ENCODE peak calls at places on chromosomes 7 and 10, in nine cellular contexts. S is T-cell; Z is kidney tubule cell; J is AG04450; R is naive thymus-derived CD8-positive, alpha-beta T cell; G is GM06990; X is stimulated activated CD4-positive, alpha-beta T cell treated with anti-CD3 and anti-CD28 coated beads, Interleukin-4, amount 100 ng/mL, for 4 hours; D is cerebellum; M is stimulated activated CD8-positive, alpha-beta memory T cell treated with anti-CD3 and anti-CD28 coated beads, Interleukin-12 subunit alpha, Interleukin-12 subunit beta, amount 100 ng/mL, for 1 hour. Q is an unnamed sample.

GRCh38 chr10:62250594-62251198 is 17.9 kb downstream of the RTKN2 start:
- DNase-seq in Z (peak), M (no peak), J (no peak), D (no peak), G (no peak), X (no peak), S (no peak), R (no peak), Q (no peak)

GRCh38 chr7:835491-836401 is 3.5 kb downstream of the SUN1 start:
- DNase-seq in D (peak), M (no peak), G (no peak), R (no peak), X (no peak), S (no peak), Z (peak), J (no peak), Q (no peak)

GRCh38 chr7:130296221-130296951 is 3.4 kb downstream of the CPA4 start:
- DNase-seq in S (no peak), D (no peak), R (no peak), M (no peak), G (no peak), Z (no peak), X (no peak), J (no peak), Q (no peak)

GRCh38 chr7:88668591-88668990 is 90.9 kb upstream of the ZNF804B start:
- DNase-seq in Z (no peak), J (no peak), G (no peak), M (no peak), X (no peak), S (no peak), R (no peak), D (peak), Q (no peak)

GRCh38 chr10:71513896-71514295 is 117.2 kb downstream of the CDH23 start:
- DNase-seq in X (no peak), S (no peak), M (no peak), R (no peak), J (no peak), Z (no peak), D (no peak), G (no peak), Q (no peak)

GRCh38 chr7:27647052-27647451 is 15.6 kb downstream of the HIBADH start:
- DNase-seq in Z (peak), X (no peak), J (peak), M (no peak), R (no peak), D (no peak), G (no peak), S (no peak), Q (no peak)

GRCh38 chr7:40698214-40698920 is 563.6 kb downstream of the SUGCT start:
- DNase-seq in D (no peak), Z (no peak), R (no peak), S (no peak), G (no peak), J (no peak), X (no peak), M (no peak), Q (no peak)

GRCh38 chr7:117901089-117901797 is 28.0 kb upstream of the CTTNBP2 start:
- DNase-seq in M (no peak), G (no peak), D (no peak), Z (peak), J (no peak), X (no peak), S (no peak), R (no peak), Q (no peak)

GRCh38 chr10:124217031-124217430 is 123.6 kb upstream of the CHST15 start:
- DNase-seq in Z (no peak), M (no peak), J (no peak), X (no peak), R (no peak), G (no peak), D (no peak), S (no peak), Q (no peak)

GRCh38 chr10:73586583-73586984 is 4.6 kb downstream of the USP54 start:
- DNase-seq in Z (no peak), S (no peak), G (no peak), X (no peak), D (no peak), R (no peak), M (no peak), J (peak), Q (no peak)

GRCh38 chr7:1818581-1819200 is 148.6 kb downstream of the ELFN1 start:
- DNase-seq in G (no peak), S (no peak), R (no peak), M (no peak), J (no peak), Z (no peak), D (no peak), X (no peak), Q (no peak)

GRCh38 chr10:44857363-44858016 is 53.6 kb upstream of the TMEM72 start:
- DNase-seq in G (no peak), J (peak), X (peak), D (peak), Z (peak), R (peak), S (peak), M (peak), Q (no peak)

GRCh38 chr7:107025449-107026103 is 18.9 kb upstream of the PRKAR2B start:
- DNase-seq in M (no peak), D (no peak), G (no peak), X (no peak), J (no peak), S (no peak), R (no peak), Z (no peak), Q (no peak)

GRCh38 chr10:43852644-43853214 is 204.0 kb upstream of the ZNF32 start:
- DNase-seq in Z (no peak), X (no peak), J (no peak), G (no peak), M (no peak), D (no peak), S (no peak), R (no peak), Q (no peak)

GRCh38 chr10:43110318-43111071 is 27.8 kb upstream of the CSGALNACT2 start:
- DNase-seq in X (no peak), M (no peak), D (no peak), R (no peak), G (no peak), Z (no peak), S (no peak), J (no peak), Q (no peak)

GRCh38 chr10:26480909-26481703 is 43.0 kb downstream of the APBB1IP start:
- DNase-seq in S (no peak), G (no peak), R (no peak), X (no peak), Z (no peak), M (no peak), J (no peak), D (no peak), Q (no peak)

GRCh38 chr10:10872706-10873276 is 144.9 kb upstream of the CELF2 start:
- DNase-seq in G (no peak), D (no peak), M (no peak), Z (no peak), S (no peak), X (no peak), J (no peak), R (no peak), Q (no peak)

GRCh38 chr10:90289037-90289436 is 568.8 kb downstream of the HTR7 start:
- DNase-seq in X (no peak), S (no peak), J (no peak), D (no peak), M (no peak), R (no peak), G (peak), Z (peak), Q (peak)

GRCh38 chr7:149004405-149005370 is 23.6 kb downstream of the PDIA4 start:
- DNase-seq in R (no peak), G (no peak), M (no peak), X (no peak), Z (no peak), S (no peak), D (no peak), J (no peak), Q (no peak)

GRCh38 chr10:97121084-97121483 is 64.7 kb downstream of the SLIT1 start:
- DNase-seq in S (no peak), G (no peak), X (no peak), R (no peak), J (no peak), M (no peak), Z (no peak), D (no peak), Q (no peak)

GRCh38 chr7:142636751-142637150 is 112.5 kb upstream of the PRSS1 start:
- DNase-seq in Z (no peak), X (peak), G (no peak), S (peak), R (no peak), M (no peak), J (no peak), D (no peak), Q (no peak)

GRCh38 chr7:21912931-21913780 is 32.5 kb downstream of the CDCA7L start:
- DNase-seq in X (no peak), J (no peak), Z (no peak), G (no peak), S (no peak), M (no peak), D (no peak), R (no peak), Q (no peak)

GRCh38 chr7:121953601-121954000 is 80.6 kb downstream of the PTPRZ1 start:
- DNase-seq in G (no peak), Z (peak), M (no peak), X (no peak), S (no peak), D (no peak), J (no peak), R (no peak), Q (no peak)

GRCh38 chr7:143987513-143987912 is 12.6 kb upstream of the OR6B1 start:
- DNase-seq in J (no peak), S (no peak), R (no peak), D (no peak), X (no peak), G (peak), Z (no peak), M (no peak), Q (no peak)

GRCh38 chr7:134359787-134360432 is 43.2 kb upstream of the SLC35B4 start:
- DNase-seq in G (no peak), D (no peak), R (no peak), M (no peak), S (no peak), X (no peak), Z (no peak), J (no peak), Q (no peak)

GRCh38 chr7:101169110-101169837 is 3.9 kb upstream of the VGF start:
- DNase-seq in G (no peak), S (no peak), Z (no peak), M (no peak), D (no peak), J (no peak), R (no peak), X (peak), Q (no peak)

GRCh38 chr10:99522078-99522479 is 10.7 kb upstream of the NKX2-3 start:
- DNase-seq in M (no peak), R (no peak), J (no peak), D (no peak), X (no peak), G (no peak), Z (no peak), S (no peak), Q (no peak)

Q was measured in GM12878.